ENCODE peak calls at places on chromosomes 11 and 22, in four cellular contexts. One of them, this sample, is unnamed.
A peak's percentile ranks its signal among the peaks of the same experiment; 100 is the strongest.

GRCh38 chr11:66529655-66530054 is 16.2 kb downstream of the ZDHHC24 start:
- DNase-seq in esophagus squamous epithelium: no peak
- DNase-seq in naive thymus-derived CD4-positive, alpha-beta T cell: no peak
- DNase-seq in cardiac muscle cell: no peak
- DNase-seq in this sample: no peak

GRCh38 chr11:27783701-27784355 is 83.6 kb upstream of the BDNF start:
- DNase-seq in cardiac muscle cell: peak; percentile 40
- DNase-seq in esophagus squamous epithelium: no peak
- DNase-seq in naive thymus-derived CD4-positive, alpha-beta T cell: no peak
- DNase-seq in this sample: no peak

GRCh38 chr22:45506961-45507360 is 4.3 kb downstream of the FBLN1 start:
- DNase-seq in cardiac muscle cell: no peak
- DNase-seq in naive thymus-derived CD4-positive, alpha-beta T cell: no peak
- DNase-seq in esophagus squamous epithelium: no peak
- DNase-seq in this sample: no peak

GRCh38 chr11:72231396-72232259 is 7.1 kb downstream of the INPPL1 start:
- DNase-seq in naive thymus-derived CD4-positive, alpha-beta T cell: no peak
- DNase-seq in esophagus squamous epithelium: no peak
- DNase-seq in cardiac muscle cell: no peak
- DNase-seq in this sample: no peak

GRCh38 chr11:118050208-118050891 is 26.5 kb upstream of the TMPRSS4 start:
- DNase-seq in cardiac muscle cell: no peak
- DNase-seq in esophagus squamous epithelium: no peak
- DNase-seq in naive thymus-derived CD4-positive, alpha-beta T cell: no peak
- DNase-seq in this sample: no peak

GRCh38 chr11:126607776-126608625 is 252.5 kb downstream of the ST3GAL4 start:
- DNase-seq in naive thymus-derived CD4-positive, alpha-beta T cell: no peak
- DNase-seq in esophagus squamous epithelium: no peak
- DNase-seq in cardiac muscle cell: no peak
- DNase-seq in this sample: no peak

GRCh38 chr11:100640646-100641045 is 46.4 kb upstream of the ARHGAP42 start:
- DNase-seq in naive thymus-derived CD4-positive, alpha-beta T cell: no peak
- DNase-seq in cardiac muscle cell: no peak
- DNase-seq in esophagus squamous epithelium: no peak
- DNase-seq in this sample: no peak

GRCh38 chr11:24453129-24453723 is 43.6 kb upstream of the LUZP2 start:
- DNase-seq in esophagus squamous epithelium: no peak
- DNase-seq in naive thymus-derived CD4-positive, alpha-beta T cell: no peak
- DNase-seq in cardiac muscle cell: no peak
- DNase-seq in this sample: no peak

GRCh38 chr22:47658182-47658581 is 895.7 kb downstream of the TBC1D22A start:
- DNase-seq in cardiac muscle cell: no peak
- DNase-seq in naive thymus-derived CD4-positive, alpha-beta T cell: no peak
- DNase-seq in esophagus squamous epithelium: no peak
- DNase-seq in this sample: no peak

GRCh38 chr11:44622190-44622650 is 56.8 kb downstream of the CD82 start:
- DNase-seq in cardiac muscle cell: no peak
- DNase-seq in naive thymus-derived CD4-positive, alpha-beta T cell: no peak
- DNase-seq in esophagus squamous epithelium: no peak
- DNase-seq in this sample: peak; percentile 22

GRCh38 chr22:23074451-23074850 is 4.1 kb downstream of the GNAZ start:
- DNase-seq in naive thymus-derived CD4-positive, alpha-beta T cell: no peak
- DNase-seq in esophagus squamous epithelium: no peak
- DNase-seq in cardiac muscle cell: no peak
- DNase-seq in this sample: no peak

GRCh38 chr22:23072035-23072910 is 2.0 kb downstream of the GNAZ start:
- DNase-seq in naive thymus-derived CD4-positive, alpha-beta T cell: no peak
- DNase-seq in cardiac muscle cell: no peak
- DNase-seq in esophagus squamous epithelium: no peak
- DNase-seq in this sample: no peak

GRCh38 chr22:23072911-23073491 is 2.7 kb downstream of the GNAZ start:
- DNase-seq in naive thymus-derived CD4-positive, alpha-beta T cell: no peak
- DNase-seq in cardiac muscle cell: no peak
- DNase-seq in esophagus squamous epithelium: no peak
- DNase-seq in this sample: no peak

GRCh38 chr22:23075050-23075449 is 4.7 kb downstream of the GNAZ start:
- DNase-seq in naive thymus-derived CD4-positive, alpha-beta T cell: no peak
- DNase-seq in esophagus squamous epithelium: no peak
- DNase-seq in cardiac muscle cell: no peak
- DNase-seq in this sample: no peak

DNA sequence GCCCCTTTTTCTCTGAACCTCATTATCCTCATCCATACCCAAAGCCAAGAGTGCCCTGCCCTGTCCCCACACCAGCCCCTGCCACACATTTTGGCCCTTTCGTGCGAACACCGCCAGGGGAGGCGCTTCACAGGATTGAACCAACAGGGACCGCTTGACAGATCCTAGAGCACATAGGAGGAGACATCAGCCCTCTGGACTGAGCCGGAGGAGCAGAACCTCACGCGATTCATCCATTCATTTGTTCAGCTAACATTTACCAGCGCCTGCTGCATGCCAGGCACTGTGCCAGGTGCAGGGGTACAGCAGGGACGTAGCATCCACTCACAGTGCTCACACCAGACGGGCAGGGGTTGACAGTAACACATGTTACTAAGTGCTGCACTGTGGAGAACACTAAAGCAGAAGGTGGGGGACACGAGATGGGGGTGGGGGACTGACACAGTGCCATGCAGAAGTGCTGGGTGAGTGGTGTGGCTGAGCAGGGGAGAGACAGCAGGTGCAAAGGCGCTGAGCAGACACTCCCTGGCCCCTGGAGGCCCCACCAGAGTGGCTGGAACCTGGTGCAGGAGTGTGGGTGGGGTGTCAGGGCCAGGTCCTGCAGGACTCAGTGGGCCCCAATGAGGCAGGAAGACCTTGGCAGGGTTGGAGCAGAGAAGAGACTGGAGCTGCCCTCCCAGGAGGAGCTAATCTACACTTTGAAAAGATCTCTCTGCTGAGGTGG is 3.3 kb downstream of the GNAZ start:
- DNase-seq in naive thymus-derived CD4-positive, alpha-beta T cell: no peak
- DNase-seq in esophagus squamous epithelium: no peak
- DNase-seq in cardiac muscle cell: no peak
- DNase-seq in this sample: no peak
- H3K4me1 ChIP-seq in naive thymus-derived CD4-positive, alpha-beta T cell: peaks cover 9% of the 10 kb centered on the region
- H3K4me1 ChIP-seq in esophagus squamous epithelium: peaks cover 6% of the 10 kb centered on the region
- H3K4me1 ChIP-seq in cardiac muscle cell: no peaks in the 10 kb centered on the region
- H3K4me1 ChIP-seq in this sample: peaks cover 7% of the 10 kb centered on the region

GRCh38 chr22:20463324-20464095 is 25.9 kb upstream of the SCARF2 start:
- DNase-seq in cardiac muscle cell: no peak
- DNase-seq in esophagus squamous epithelium: no peak
- DNase-seq in naive thymus-derived CD4-positive, alpha-beta T cell: peak; percentile 73
- DNase-seq in this sample: no peak
- H3K27ac ChIP-seq in cardiac muscle cell: no peak overlapping the region
- H3K27ac ChIP-seq in esophagus squamous epithelium: peak overlapping the region; percentile 69
- H3K27ac ChIP-seq in naive thymus-derived CD4-positive, alpha-beta T cell: peak overlapping the region; percentile 75
- H3K27ac ChIP-seq in this sample: no peak overlapping the region

GRCh38 chr11:57713849-57714248 is 1.5 kb downstream of the TMX2 start:
- DNase-seq in cardiac muscle cell: no peak
- DNase-seq in esophagus squamous epithelium: no peak
- DNase-seq in naive thymus-derived CD4-positive, alpha-beta T cell: no peak
- DNase-seq in this sample: no peak
- H3K4me3 ChIP-seq in cardiac muscle cell: peak overlapping the region; percentile 68
- H3K4me3 ChIP-seq in esophagus squamous epithelium: peak overlapping the region; percentile 83
- H3K4me3 ChIP-seq in naive thymus-derived CD4-positive, alpha-beta T cell: peak overlapping the region; percentile 98
- H3K4me3 ChIP-seq in this sample: no peak overlapping the region

GRCh38 chr11:65505434-65506315 is 6.8 kb downstream of the MALAT1 start:
- DNase-seq in esophagus squamous epithelium: no peak
- DNase-seq in naive thymus-derived CD4-positive, alpha-beta T cell: peak; percentile 30
- DNase-seq in cardiac muscle cell: peak; percentile 67
- DNase-seq in this sample: no peak
- H3K4me1 ChIP-seq in esophagus squamous epithelium: peaks cover 36% of the 10 kb centered on the region
- H3K4me1 ChIP-seq in naive thymus-derived CD4-positive, alpha-beta T cell: peaks cover 35% of the 10 kb centered on the region
- H3K4me1 ChIP-seq in cardiac muscle cell: peaks cover 16% of the 10 kb centered on the region
- H3K4me1 ChIP-seq in this sample: no peaks in the 10 kb centered on the region

GRCh38 chr11:123301696-123302400 is 106.8 kb upstream of the CLMP start:
- DNase-seq in cardiac muscle cell: peak; percentile 55
- DNase-seq in esophagus squamous epithelium: no peak
- DNase-seq in naive thymus-derived CD4-positive, alpha-beta T cell: peak; percentile 44
- DNase-seq in this sample: peak; percentile 48
- H3K27ac ChIP-seq in cardiac muscle cell: peak overlapping the region; percentile 9
- H3K27ac ChIP-seq in esophagus squamous epithelium: no peak overlapping the region
- H3K27ac ChIP-seq in naive thymus-derived CD4-positive, alpha-beta T cell: no peak overlapping the region
- H3K27ac ChIP-seq in this sample: no peak overlapping the region

DNA sequence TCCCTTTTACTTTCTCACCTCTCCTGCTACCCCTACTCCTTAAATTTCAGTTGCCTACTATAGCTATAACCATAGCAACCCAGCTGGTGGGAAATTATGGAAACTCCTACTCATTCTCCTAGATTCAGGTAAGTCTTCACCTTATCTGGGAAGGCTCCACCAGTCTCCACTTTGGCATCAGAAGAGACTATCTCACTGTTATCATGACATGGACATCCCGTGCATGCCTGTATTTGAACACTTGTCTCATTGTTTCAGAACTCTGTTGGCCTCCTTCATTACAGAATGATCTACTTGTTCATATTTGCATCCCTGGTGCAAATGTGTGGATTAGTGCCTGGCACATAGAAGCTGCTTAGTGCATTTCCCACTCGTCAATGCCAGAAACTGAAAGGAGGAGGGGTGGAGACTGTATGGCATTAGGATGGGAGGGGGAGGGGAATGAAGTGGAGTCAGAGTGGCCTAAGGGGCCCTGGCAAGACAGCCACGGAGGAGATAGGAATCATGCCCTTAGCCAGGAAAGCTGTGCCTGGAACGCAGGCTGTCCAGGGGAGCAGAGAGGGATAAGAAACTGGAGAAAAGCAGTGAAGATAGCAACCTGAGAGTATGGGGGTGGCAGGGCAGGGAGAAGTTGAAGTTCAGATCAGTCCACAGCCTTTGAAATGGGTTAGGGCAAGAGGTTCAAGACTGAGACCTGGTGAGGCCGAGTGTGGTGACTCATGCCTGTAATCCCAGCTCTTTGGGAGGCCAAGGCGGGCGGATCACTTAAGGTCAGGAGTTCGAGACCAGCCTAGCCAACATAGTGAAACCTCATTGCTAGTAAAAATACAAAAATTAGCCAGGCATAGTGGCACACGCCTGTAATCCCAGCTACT is 53.8 kb upstream of the CAPRIN1 start:
- DNase-seq in esophagus squamous epithelium: no peak
- DNase-seq in naive thymus-derived CD4-positive, alpha-beta T cell: no peak
- DNase-seq in cardiac muscle cell: peak; percentile 19
- DNase-seq in this sample: no peak
- H3K4me3 ChIP-seq in esophagus squamous epithelium: no peak overlapping the region
- H3K4me3 ChIP-seq in naive thymus-derived CD4-positive, alpha-beta T cell: no peak overlapping the region
- H3K4me3 ChIP-seq in cardiac muscle cell: no peak overlapping the region
- H3K4me3 ChIP-seq in this sample: no peak overlapping the region